ENCODE peak calls at places on chromosome 18, in seven cellular contexts. A is HS-27A, Z is Ammon's horn, W is adrenal gland, D is colonic mucosa, T is left ventricle myocardium inferior, X is NCI-H1092. V is an unnamed sample.

GRCh38 chr18:63365909-63366269 is 1.1 kb downstream of the KDSR start:
- DNase-seq in A (no peak), Z (peak; percentile 32), W (no peak), D (no peak), T (no peak), X (no peak), V (no peak)

GRCh38 chr18:63783394-63783793 is 8.2 kb downstream of the SERPINB7 start:
- DNase-seq in A (no peak), Z (no peak), W (no peak), D (no peak), T (no peak), X (no peak), V (no peak)

GRCh38 chr18:58013241-58014211 is 30.5 kb upstream of the NEDD4L start:
- DNase-seq in A (no peak), Z (peak; percentile 4), W (no peak), D (peak; percentile 78), T (no peak), X (no peak), V (peak; percentile 68)

GRCh38 chr18:35050004-35050623 is 8.9 kb downstream of the MAPRE2 start:
- DNase-seq in A (no peak), Z (no peak), W (no peak), D (no peak), T (no peak), X (no peak), V (no peak)

GRCh38 chr18:23106575-23106974 is 28.7 kb upstream of the CABLES1 start:
- DNase-seq in A (peak; percentile 92), Z (no peak), W (peak; percentile 56), D (peak; percentile 75), T (no peak), X (no peak), V (peak; percentile 40)

GRCh38 chr18:31487251-31488015 is 10.5 kb upstream of the DSG2 start:
- DNase-seq in A (no peak), Z (peak; percentile 35), W (no peak), D (no peak), T (no peak), X (no peak), V (no peak)

GRCh38 chr18:79677840-79678239 is 1.8 kb upstream of the CTDP1 start:
- DNase-seq in A (no peak), Z (no peak), W (no peak), D (no peak), T (no peak), X (no peak), V (no peak)

GRCh38 chr18:10839401-10839800 is 310.0 kb downstream of the PIEZO2 start:
- DNase-seq in A (no peak), Z (no peak), W (no peak), D (no peak), T (no peak), X (no peak), V (no peak)

GRCh38 chr18:57025525-57025924 is 121.4 kb upstream of the BOD1L2 start:
- DNase-seq in A (no peak), Z (no peak), W (no peak), D (no peak), T (no peak), X (no peak), V (no peak)

GRCh38 chr18:59660976-59661743 is 36.1 kb downstream of the CCBE1 start:
- DNase-seq in A (no peak), Z (no peak), W (no peak), D (no peak), T (no peak), X (no peak), V (no peak)

GRCh38 chr18:29012874-29013273 is 835.9 kb upstream of the CDH2 start:
- DNase-seq in A (no peak), Z (no peak), W (no peak), D (no peak), T (no peak), X (no peak), V (no peak)

GRCh38 chr18:79606621-79607331 is 72.8 kb upstream of the CTDP1 start:
- DNase-seq in A (no peak), Z (no peak), W (no peak), D (no peak), T (peak; percentile 9), X (no peak), V (no peak)

GRCh38 chr18:79815657-79816056 is 17.9 kb downstream of the KCNG2 start:
- DNase-seq in A (no peak), Z (no peak), W (no peak), D (no peak), T (no peak), X (no peak), V (no peak)

GRCh38 chr18:36454258-36454657 is 156.7 kb downstream of the FHOD3 start:
- DNase-seq in A (no peak), Z (no peak), W (no peak), D (no peak), T (no peak), X (no peak), V (no peak)

GRCh38 chr18:7034924-7035323 is 82.7 kb downstream of the LAMA1 start:
- DNase-seq in A (no peak), Z (no peak), W (no peak), D (no peak), T (no peak), X (no peak), V (no peak)

GRCh38 chr18:3319399-3319798 is 57.5 kb downstream of the MYL12B start:
- DNase-seq in A (no peak), Z (no peak), W (no peak), D (no peak), T (no peak), X (no peak), V (no peak)

GRCh38 chr18:43129946-43130523 is 14.6 kb upstream of the RIT2 start:
- DNase-seq in A (no peak), Z (no peak), W (no peak), D (no peak), T (no peak), X (no peak), V (no peak)

GRCh38 chr18:26579941-26580618 is 31.7 kb upstream of the KCTD1 start:
- DNase-seq in A (no peak), Z (no peak), W (peak; percentile 4), D (peak; percentile 41), T (no peak), X (no peak), V (peak; percentile 69)

GRCh38 chr18:25042641-25043051 is 309.3 kb downstream of the ZNF521 start:
- DNase-seq in A (no peak), Z (no peak), W (peak; percentile 34), D (no peak), T (no peak), X (no peak), V (peak; percentile 10)

GRCh38 chr18:65567372-65567771 is 183.4 kb upstream of the CDH7 start:
- DNase-seq in A (no peak), Z (peak; percentile 13), W (no peak), D (no peak), T (no peak), X (peak; percentile 26), V (no peak)

GRCh38 chr18:48142994-48143393 is 212.5 kb upstream of the SMAD2 start:
- DNase-seq in A (no peak), Z (no peak), W (no peak), D (peak; percentile 67), T (no peak), X (no peak), V (no peak)

GRCh38 chr18:79006106-79006795 is 26.6 kb downstream of the SALL3 start:
- DNase-seq in A (no peak), Z (no peak), W (no peak), D (no peak), T (no peak), X (no peak), V (no peak)

GRCh38 chr18:67035026-67035425 is 431.1 kb upstream of the CDH19 start:
- DNase-seq in A (no peak), Z (no peak), W (no peak), D (no peak), T (no peak), X (no peak), V (no peak)

GRCh38 chr18:29041976-29042375 is 865.0 kb upstream of the CDH2 start:
- DNase-seq in A (no peak), Z (no peak), W (no peak), D (no peak), T (no peak), X (no peak), V (no peak)

GRCh38 chr18:415627-416612 is 84.6 kb downstream of the COLEC12 start:
- DNase-seq in A (peak; percentile 79), Z (no peak), W (no peak), D (no peak), T (no peak), X (no peak), V (no peak)

GRCh38 chr18:79403723-79404566 is 8.2 kb downstream of the NFATC1 start:
- DNase-seq in A (no peak), Z (no peak), W (no peak), D (no peak), T (peak; percentile 9), X (no peak), V (no peak)

GRCh38 chr18:58321986-58322385 is 278.0 kb downstream of the NEDD4L start:
- DNase-seq in A (peak; percentile 50), Z (peak; percentile 82), W (peak; percentile 88), D (peak; percentile 78), T (peak; percentile 41), X (peak; percentile 54), V (peak; percentile 77)

GRCh38 chr18:57803119-57803969 is at the start of gene ATP8B1:
- DNase-seq in A (no peak), Z (no peak), W (peak; percentile 80), D (peak; percentile 97), T (peak; percentile 82), X (peak; percentile 55), V (peak; percentile 93)

GRCh38 chr18:55048892-55049291 is 89.6 kb upstream of the CCDC68 start:
- DNase-seq in A (peak; percentile 17), Z (no peak), W (no peak), D (no peak), T (no peak), X (no peak), V (no peak)

GRCh38 chr18:22542400-22542835 is 124.7 kb upstream of the CTAGE1 start:
- DNase-seq in A (no peak), Z (no peak), W (peak; percentile 79), D (no peak), T (peak; percentile 25), X (no peak), V (peak; percentile 16)

GRCh38 chr18:2070636-2071035 is 500.7 kb downstream of the METTL4 start:
- DNase-seq in A (no peak), Z (no peak), W (no peak), D (no peak), T (no peak), X (peak; percentile 75), V (peak; percentile 20)